ENCODE peak calls at places on chromosomes 1 and 21, in six cellular contexts. G, M, Z, J, C and N are unnamed samples.

GRCh38 chr21:35015435-35016024 is 33.6 kb downstream of the RUNX1 start:
- DNase-seq in Z (no peak), G (no peak), M (no peak), C (no peak), J (no peak), N (no peak)

GRCh38 chr1:38685373-38685772 is 174.2 kb downstream of the RRAGC start:
- DNase-seq in G (no peak), C (no peak), M (no peak), J (no peak), Z (no peak), N (no peak)

GRCh38 chr21:16040601-16041000 is 310.8 kb downstream of the USP25 start:
- DNase-seq in C (no peak), Z (no peak), M (no peak), J (no peak), G (no peak), N (no peak)

GRCh38 chr1:78892251-78892650 is 114.3 kb downstream of the ADGRL4 start:
- DNase-seq in M (no peak), Z (no peak), J (no peak), G (no peak), C (no peak), N (no peak)

GRCh38 chr21:43910460-43910859 is 45.4 kb downstream of the AGPAT3 start:
- DNase-seq in J (no peak), C (no peak), M (no peak), G (no peak), Z (no peak), N (no peak)

GRCh38 chr1:199512037-199512710 is 515.3 kb upstream of the NR5A2 start:
- DNase-seq in Z (no peak), M (no peak), G (no peak), J (no peak), C (no peak), N (no peak)

GRCh38 chr1:107477233-107477632 is 336.4 kb downstream of the NTNG1 start:
- DNase-seq in J (peak; percentile 33), G (no peak), Z (no peak), M (no peak), C (no peak), N (no peak)

GRCh38 chr1:182301467-182302198 is 90.0 kb downstream of the GLUL start:
- DNase-seq in J (peak; percentile 70), G (no peak), Z (peak; percentile 56), M (peak; percentile 45), C (peak; percentile 40), N (no peak)

GRCh38 chr1:116020668-116021272 is 44.5 kb downstream of the SLC22A15 start:
- DNase-seq in G (no peak), C (peak; percentile 57), J (peak; percentile 78), M (peak; percentile 15), Z (peak; percentile 76), N (peak; percentile 33)

GRCh38 chr1:204204944-204205343 is 8.7 kb upstream of the KISS1 start:
- DNase-seq in M (no peak), C (no peak), G (no peak), J (no peak), Z (no peak), N (no peak)

GRCh38 chr1:91502882-91503184 is 2.2 kb downstream of the CDC7 start:
- DNase-seq in J (peak; percentile 51), C (no peak), M (no peak), Z (no peak), G (no peak), N (no peak)

GRCh38 chr1:24018611-24019580 is 38.8 kb upstream of the SRSF10 start:
- DNase-seq in J (no peak), M (peak; percentile 99), Z (peak; percentile 100), G (peak; percentile 82), C (peak; percentile 99), N (peak; percentile 100)

GRCh38 chr1:209387969-209388329 is 195.6 kb upstream of the CAMK1G start:
- DNase-seq in Z (no peak), G (no peak), C (no peak), J (no peak), M (no peak), N (no peak)

GRCh38 chr21:38386967-38387366 is 111.3 kb downstream of the ERG start:
- DNase-seq in C (no peak), M (no peak), Z (no peak), G (no peak), J (peak; percentile 91), N (no peak)

GRCh38 chr1:118944133-118944532 is 44.0 kb downstream of the TBX15 start:
- DNase-seq in J (no peak), Z (no peak), G (no peak), M (no peak), C (no peak), N (no peak)

GRCh38 chr1:17440827-17441168 is 1.3 kb upstream of the RCC2 start:
- DNase-seq in G (no peak), Z (no peak), M (no peak), C (no peak), J (no peak), N (no peak)

GRCh38 chr1:103208844-103209243 is 100.5 kb upstream of the COL11A1 start:
- DNase-seq in J (no peak), M (no peak), C (no peak), G (no peak), Z (no peak), N (no peak)

GRCh38 chr1:145991799-145992412 is 4.5 kb downstream of the TXNIP start:
- DNase-seq in C (peak; percentile 44), M (no peak), Z (no peak), G (no peak), J (peak; percentile 54), N (peak; percentile 50)

GRCh38 chr1:145994391-145995120 is 1.8 kb downstream of the TXNIP start:
- DNase-seq in G (no peak), Z (peak; percentile 36), J (peak; percentile 44), M (no peak), C (peak; percentile 43), N (peak; percentile 47)

GRCh38 chr1:145993618-145994390 is 2.6 kb downstream of the TXNIP start:
- DNase-seq in J (no peak), C (peak; percentile 24), M (no peak), G (no peak), Z (no peak), N (no peak)

GRCh38 chr1:145992502-145992936 is 3.9 kb downstream of the TXNIP start:
- DNase-seq in C (peak; percentile 29), M (no peak), J (no peak), Z (no peak), G (no peak), N (peak; percentile 55)

GRCh38 chr1:145992958-145993617 is 3.3 kb downstream of the TXNIP start:
- DNase-seq in M (no peak), C (no peak), J (no peak), Z (no peak), G (no peak), N (no peak)
- TF ChIP-seq POLR2A in M (no peak), C (no peak), J (no peak), Z (no peak), G (no peak), N (no peak)

GRCh38 chr1:225946082-225946620 is 5.1 kb upstream of the LEFTY2 start:
- DNase-seq in C (no peak), J (no peak), Z (no peak), M (no peak), G (no peak), N (no peak)

GRCh38 chr1:225943582-225943981 is 2.6 kb upstream of the LEFTY2 start:
- DNase-seq in Z (no peak), J (no peak), M (no peak), C (no peak), G (no peak), N (no peak)

GRCh38 chr1:225944387-225944786 is 3.4 kb upstream of the LEFTY2 start:
- DNase-seq in G (no peak), C (no peak), M (no peak), J (no peak), Z (no peak), N (no peak)

GRCh38 chr1:225945564-225945963 is 4.5 kb upstream of the LEFTY2 start:
- DNase-seq in G (no peak), Z (no peak), J (no peak), M (no peak), C (no peak), N (no peak)

GRCh38 chr1:225944951-225945350 is 3.9 kb upstream of the LEFTY2 start:
- DNase-seq in C (no peak), Z (no peak), M (no peak), J (peak; percentile 69), G (no peak), N (no peak)
- H3K4me3 ChIP-seq in C (no peak overlapping the region), Z (no peak overlapping the region), M (no peak overlapping the region), J (no peak overlapping the region), G (no peak overlapping the region), N (no peak overlapping the region)

GRCh38 chr1:90313756-90314155 is 318.8 kb downstream of the ZNF326 start:
- DNase-seq in C (no peak), J (no peak), Z (no peak), G (no peak), M (no peak), N (no peak)
- TF ChIP-seq CTCF in C (no peak), J (no peak), Z (no peak), G (no peak), M (no peak), N (no peak)

GRCh38 chr1:941588-942383 is 17.3 kb downstream of the NOC2L start:
- DNase-seq in J (peak; percentile 76), C (peak; percentile 73), M (no peak), Z (peak; percentile 67), G (no peak), N (peak; percentile 55)
- TF ChIP-seq POLR2A in J (no peak), C (no peak), M (no peak), Z (no peak), G (no peak), N (no peak)

GRCh38 chr21:31559368-31560119 is 99.9 kb upstream of the SOD1 start:
- DNase-seq in G (peak; percentile 45), M (peak; percentile 92), C (peak; percentile 90), Z (peak; percentile 87), J (peak; percentile 32), N (peak; percentile 64)
- H3K4me3 ChIP-seq in G (peak overlapping the region; percentile 48), M (peak overlapping the region; percentile 43), C (peak overlapping the region; percentile 62), Z (no peak overlapping the region), J (no peak overlapping the region), N (no peak overlapping the region)

GRCh38 chr1:69016468-69016867 is 519.6 kb upstream of the DEPDC1 start:
- DNase-seq in M (no peak), Z (no peak), J (no peak), C (no peak), G (no peak), N (no peak)
- TF ChIP-seq CTCF in M (no peak), Z (no peak), J (no peak), C (no peak), G (no peak), N (no peak)

GRCh38 chr1:36384542-36385409 is 948 bp downstream of the STK40 start:
- DNase-seq in M (peak; percentile 74), G (peak; percentile 63), C (peak; percentile 92), J (peak; percentile 71), Z (peak; percentile 96), N (peak; percentile 64)
- TF ChIP-seq POLR2A in M (peak; percentile 51), G (no peak), C (peak; percentile 74), J (no peak), Z (peak; percentile 88), N (no peak)